ENCODE peak calls at places on chromosomes 2 and 18, in six cellular contexts. One of them, this sample, is unnamed.

GRCh38 chr2:158533009-158533408 is 76.3 kb downstream of the PKP4 start:
- DNase-seq in SK-N-SH: no peak
- DNase-seq in K562: no peak
- DNase-seq in H1: no peak
- DNase-seq in HCT116: no peak
- DNase-seq in HepG2: no peak
- DNase-seq in this sample: no peak

GRCh38 chr2:145350011-145350410 is 830.1 kb upstream of the ZEB2 start:
- DNase-seq in HCT116: no peak
- DNase-seq in HepG2: no peak
- DNase-seq in H1: no peak
- DNase-seq in K562: no peak
- DNase-seq in SK-N-SH: no peak
- DNase-seq in this sample: no peak

GRCh38 chr2:227471924-227472264 is at the start of gene AGFG1:
- DNase-seq in H1: no peak
- DNase-seq in SK-N-SH: peak; percentile 96
- DNase-seq in HepG2: peak; percentile 76
- DNase-seq in K562: peak; percentile 84
- DNase-seq in HCT116: peak; percentile 50
- DNase-seq in this sample: peak; percentile 75

GRCh38 chr18:11820697-11821096 is 30.5 kb upstream of the CHMP1B start:
- DNase-seq in K562: no peak
- DNase-seq in SK-N-SH: no peak
- DNase-seq in HCT116: no peak
- DNase-seq in H1: no peak
- DNase-seq in HepG2: no peak
- DNase-seq in this sample: no peak

GRCh38 chr2:187658952-187659525 is 104.8 kb upstream of the TFPI start:
- DNase-seq in HCT116: peak; percentile 21
- DNase-seq in SK-N-SH: peak; percentile 11
- DNase-seq in K562: no peak
- DNase-seq in HepG2: peak; percentile 24
- DNase-seq in H1: peak; percentile 60
- DNase-seq in this sample: peak; percentile 16

GRCh38 chr2:207727256-207727655 is 15.8 kb downstream of the CCNYL1 start:
- DNase-seq in SK-N-SH: no peak
- DNase-seq in HCT116: no peak
- DNase-seq in K562: no peak
- DNase-seq in H1: no peak
- DNase-seq in HepG2: no peak
- DNase-seq in this sample: no peak

GRCh38 chr18:69956655-69957054 is 9.0 kb upstream of the CD226 start:
- DNase-seq in K562: no peak
- DNase-seq in H1: no peak
- DNase-seq in HepG2: no peak
- DNase-seq in HCT116: no peak
- DNase-seq in SK-N-SH: no peak
- DNase-seq in this sample: no peak

GRCh38 chr2:20614201-20615045 is 36.5 kb downstream of the HS1BP3 start:
- DNase-seq in H1: no peak
- DNase-seq in HepG2: peak; percentile 73
- DNase-seq in HCT116: no peak
- DNase-seq in K562: no peak
- DNase-seq in SK-N-SH: no peak
- DNase-seq in this sample: no peak

GRCh38 chr2:195047955-195048354 is 609.1 kb upstream of the SLC39A10 start:
- DNase-seq in SK-N-SH: no peak
- DNase-seq in K562: no peak
- DNase-seq in HCT116: no peak
- DNase-seq in HepG2: no peak
- DNase-seq in H1: no peak
- DNase-seq in this sample: no peak

GRCh38 chr2:7011376-7012083 is 94.3 kb downstream of the RNF144A start:
- DNase-seq in HepG2: no peak
- DNase-seq in H1: no peak
- DNase-seq in SK-N-SH: no peak
- DNase-seq in K562: no peak
- DNase-seq in HCT116: no peak
- DNase-seq in this sample: no peak

GRCh38 chr2:63698825-63699548 is 110.2 kb downstream of the MDH1 start:
- DNase-seq in HepG2: peak; percentile 72
- DNase-seq in K562: no peak
- DNase-seq in H1: peak; percentile 51
- DNase-seq in HCT116: peak; percentile 76
- DNase-seq in SK-N-SH: peak; percentile 42
- DNase-seq in this sample: peak; percentile 17

GRCh38 chr18:72187956-72188355 is 356.2 kb downstream of the CBLN2 start:
- DNase-seq in K562: no peak
- DNase-seq in HepG2: no peak
- DNase-seq in SK-N-SH: no peak
- DNase-seq in HCT116: no peak
- DNase-seq in H1: no peak
- DNase-seq in this sample: no peak

GRCh38 chr2:220365023-220365422 is 737.6 kb downstream of the SLC4A3 start:
- DNase-seq in SK-N-SH: no peak
- DNase-seq in K562: no peak
- DNase-seq in HepG2: no peak
- DNase-seq in H1: no peak
- DNase-seq in HCT116: no peak
- DNase-seq in this sample: no peak

GRCh38 chr2:152594792-152595191 is 122.5 kb downstream of the PRPF40A start:
- DNase-seq in K562: no peak
- DNase-seq in H1: no peak
- DNase-seq in HCT116: no peak
- DNase-seq in HepG2: no peak
- DNase-seq in SK-N-SH: no peak
- DNase-seq in this sample: no peak

GRCh38 chr2:134897932-134898331 is 20.7 kb upstream of the CCNT2 start:
- DNase-seq in HCT116: peak; percentile 15
- DNase-seq in SK-N-SH: peak; percentile 9
- DNase-seq in K562: no peak
- DNase-seq in H1: no peak
- DNase-seq in HepG2: no peak
- DNase-seq in this sample: no peak

GRCh38 chr2:186903183-186903582 is 54.2 kb upstream of the ZSWIM2 start:
- DNase-seq in K562: no peak
- DNase-seq in SK-N-SH: peak; percentile 3
- DNase-seq in H1: no peak
- DNase-seq in HepG2: no peak
- DNase-seq in HCT116: no peak
- DNase-seq in this sample: peak; percentile 5

GRCh38 chr2:11389551-11390528 is 45.4 kb upstream of the ROCK2 start:
- DNase-seq in SK-N-SH: no peak
- DNase-seq in K562: no peak
- DNase-seq in H1: no peak
- DNase-seq in HepG2: peak; percentile 93
- DNase-seq in HCT116: no peak
- DNase-seq in this sample: no peak

GRCh38 chr18:8116346-8117007 is 492.8 kb upstream of the RAB12 start:
- DNase-seq in H1: no peak
- DNase-seq in HCT116: peak; percentile 35
- DNase-seq in SK-N-SH: no peak
- DNase-seq in HepG2: peak; percentile 25
- DNase-seq in K562: no peak
- DNase-seq in this sample: no peak

GRCh38 chr18:43279015-43279758 is 1.9 kb upstream of the SYT4 start:
- DNase-seq in HCT116: no peak
- DNase-seq in K562: no peak
- DNase-seq in H1: no peak
- DNase-seq in SK-N-SH: peak; percentile 73
- DNase-seq in HepG2: peak; percentile 31
- DNase-seq in this sample: no peak

GRCh38 chr2:11875481-11875880 is 129.0 kb downstream of the LPIN1 start:
- DNase-seq in H1: no peak
- DNase-seq in SK-N-SH: no peak
- DNase-seq in K562: no peak
- DNase-seq in HCT116: no peak
- DNase-seq in HepG2: no peak
- DNase-seq in this sample: no peak

GRCh38 chr2:217396165-217396564 is 536.3 kb upstream of the TNP1 start:
- DNase-seq in HCT116: no peak
- DNase-seq in K562: no peak
- DNase-seq in SK-N-SH: no peak
- DNase-seq in HepG2: no peak
- DNase-seq in H1: no peak
- DNase-seq in this sample: peak; percentile 29

GRCh38 chr2:85737481-85737880 is 16.3 kb upstream of the ATOH8 start:
- DNase-seq in K562: no peak
- DNase-seq in HCT116: no peak
- DNase-seq in H1: no peak
- DNase-seq in HepG2: peak; percentile 63
- DNase-seq in SK-N-SH: no peak
- DNase-seq in this sample: peak; percentile 50

GRCh38 chr2:17719562-17720371 is 33.8 kb downstream of the SMC6 start:
- DNase-seq in SK-N-SH: peak; percentile 24
- DNase-seq in H1: no peak
- DNase-seq in K562: peak; percentile 27
- DNase-seq in HepG2: no peak
- DNase-seq in HCT116: peak; percentile 3
- DNase-seq in this sample: peak; percentile 3

GRCh38 chr2:27261241-27261925 is 1.5 kb downstream of the SLC30A3 start:
- DNase-seq in SK-N-SH: no peak
- DNase-seq in K562: no peak
- DNase-seq in HepG2: no peak
- DNase-seq in H1: no peak
- DNase-seq in HCT116: no peak
- DNase-seq in this sample: no peak

GRCh38 chr18:2776596-2776995 is 70.2 kb upstream of the EMILIN2 start:
- DNase-seq in K562: no peak
- DNase-seq in HCT116: no peak
- DNase-seq in H1: no peak
- DNase-seq in HepG2: no peak
- DNase-seq in SK-N-SH: no peak
- DNase-seq in this sample: no peak

GRCh38 chr2:237449193-237449797 is 35.3 kb upstream of the COL6A3 start:
- DNase-seq in SK-N-SH: no peak
- DNase-seq in HCT116: no peak
- DNase-seq in K562: no peak
- DNase-seq in H1: no peak
- DNase-seq in HepG2: no peak
- DNase-seq in this sample: peak; percentile 22

GRCh38 chr18:10838594-10838993 is 310.8 kb downstream of the PIEZO2 start:
- DNase-seq in K562: no peak
- DNase-seq in SK-N-SH: no peak
- DNase-seq in H1: no peak
- DNase-seq in HepG2: no peak
- DNase-seq in HCT116: no peak
- DNase-seq in this sample: no peak

GRCh38 chr18:25896178-25896780 is 194.1 kb downstream of the SS18 start:
- DNase-seq in HepG2: peak; percentile 32
- DNase-seq in K562: peak; percentile 58
- DNase-seq in SK-N-SH: peak; percentile 60
- DNase-seq in HCT116: peak; percentile 32
- DNase-seq in H1: no peak
- DNase-seq in this sample: no peak

GRCh38 chr2:18626256-18626668 is 36.9 kb upstream of the NT5C1B start:
- DNase-seq in H1: no peak
- DNase-seq in HCT116: no peak
- DNase-seq in SK-N-SH: no peak
- DNase-seq in HepG2: no peak
- DNase-seq in K562: no peak
- DNase-seq in this sample: no peak

GRCh38 chr2:43323810-43324588 is 97.6 kb upstream of the ZFP36L2 start:
- DNase-seq in H1: no peak
- DNase-seq in SK-N-SH: no peak
- DNase-seq in HCT116: no peak
- DNase-seq in K562: no peak
- DNase-seq in HepG2: no peak
- DNase-seq in this sample: no peak

GRCh38 chr2:134455426-134455825 is 201.6 kb downstream of the MGAT5 start:
- DNase-seq in SK-N-SH: no peak
- DNase-seq in K562: no peak
- DNase-seq in H1: no peak
- DNase-seq in HCT116: no peak
- DNase-seq in HepG2: no peak
- DNase-seq in this sample: no peak

GRCh38 chr18:42052137-42052708 is 97.2 kb downstream of the PIK3C3 start:
- DNase-seq in SK-N-SH: peak; percentile 9
- DNase-seq in H1: no peak
- DNase-seq in HCT116: no peak
- DNase-seq in HepG2: no peak
- DNase-seq in K562: no peak
- DNase-seq in this sample: no peak
- TF ChIP-seq JUND in SK-N-SH: no peak
- TF ChIP-seq JUND in H1: no peak
- TF ChIP-seq JUND in HCT116: no peak
- TF ChIP-seq JUND in HepG2: no peak
- TF ChIP-seq JUND in K562: no peak
- TF ChIP-seq JUND in this sample: no peak

GRCh38 chr2:240319855-240320560 is 115.5 kb upstream of the GPC1 start:
- DNase-seq in K562: no peak
- DNase-seq in HCT116: peak; percentile 23
- DNase-seq in H1: peak; percentile 23
- DNase-seq in SK-N-SH: peak; percentile 15
- DNase-seq in HepG2: no peak
- DNase-seq in this sample: no peak

GRCh38 chr2:240322991-240323390 is 112.5 kb upstream of the GPC1 start:
- DNase-seq in HCT116: no peak
- DNase-seq in H1: no peak
- DNase-seq in K562: no peak
- DNase-seq in HepG2: no peak
- DNase-seq in SK-N-SH: peak; percentile 23
- DNase-seq in this sample: no peak

GRCh38 chr2:240320561-240321091 is 114.8 kb upstream of the GPC1 start:
- DNase-seq in HepG2: no peak
- DNase-seq in SK-N-SH: no peak
- DNase-seq in HCT116: no peak
- DNase-seq in H1: no peak
- DNase-seq in K562: no peak
- DNase-seq in this sample: no peak

GRCh38 chr2:240322231-240322955 is 113.1 kb upstream of the GPC1 start:
- DNase-seq in H1: no peak
- DNase-seq in SK-N-SH: peak; percentile 20
- DNase-seq in HepG2: no peak
- DNase-seq in HCT116: no peak
- DNase-seq in K562: no peak
- DNase-seq in this sample: no peak

GRCh38 chr2:240319221-240319854 is 116.1 kb upstream of the GPC1 start:
- DNase-seq in H1: no peak
- DNase-seq in K562: no peak
- DNase-seq in HCT116: no peak
- DNase-seq in SK-N-SH: peak; percentile 15
- DNase-seq in HepG2: no peak
- DNase-seq in this sample: no peak
- TF ChIP-seq JUND in H1: no peak
- TF ChIP-seq JUND in K562: no peak
- TF ChIP-seq JUND in HCT116: no peak
- TF ChIP-seq JUND in SK-N-SH: no peak
- TF ChIP-seq JUND in HepG2: no peak
- TF ChIP-seq JUND in this sample: no peak

GRCh38 chr2:8319219-8319618 is 362.6 kb upstream of the ID2 start:
- DNase-seq in HCT116: no peak
- DNase-seq in HepG2: no peak
- DNase-seq in K562: no peak
- DNase-seq in SK-N-SH: no peak
- DNase-seq in H1: no peak
- DNase-seq in this sample: no peak
- TF ChIP-seq JUND in HCT116: no peak
- TF ChIP-seq JUND in HepG2: no peak
- TF ChIP-seq JUND in K562: no peak
- TF ChIP-seq JUND in SK-N-SH: no peak
- TF ChIP-seq JUND in H1: no peak
- TF ChIP-seq JUND in this sample: no peak

GRCh38 chr18:79197531-79197930 is 128.3 kb downstream of the ATP9B start:
- DNase-seq in H1: no peak
- DNase-seq in K562: no peak
- DNase-seq in HepG2: no peak
- DNase-seq in HCT116: no peak
- DNase-seq in SK-N-SH: no peak
- DNase-seq in this sample: no peak
- TF ChIP-seq JUND in H1: no peak
- TF ChIP-seq JUND in K562: no peak
- TF ChIP-seq JUND in HepG2: no peak
- TF ChIP-seq JUND in HCT116: no peak
- TF ChIP-seq JUND in SK-N-SH: no peak
- TF ChIP-seq JUND in this sample: no peak

This sample was measured in T47D.